ENCODE peak calls at places on chromosome 14, in four cellular contexts. T is ovary, L is EL, K is RCC 7860. P is an unnamed sample.

GRCh38 chr14:100658514-100658886 is 68.2 kb upstream of the DLK1 start:
- DNase-seq in K (no peak), L (no peak), T (no peak), P (no peak)

GRCh38 chr14:68359862-68360552 is 432.9 kb downstream of the ZFP36L1 start:
- DNase-seq in T (peak), L (peak), K (no peak), P (no peak)

GRCh38 chr14:86802726-86803125 is 1190.3 kb downstream of the GALC start:
- DNase-seq in K (no peak), L (no peak), T (no peak), P (no peak)

GRCh38 chr14:63840981-63841380 is 11.8 kb upstream of the SYNE2 start:
- DNase-seq in T (no peak), K (no peak), L (peak), P (no peak)

GRCh38 chr14:35215110-35215872 is 76.9 kb upstream of the PSMA6 start:
- DNase-seq in T (no peak), K (peak), L (peak), P (no peak)

GRCh38 chr14:28754209-28754985 is 12.2 kb upstream of the FOXG1 start:
- DNase-seq in L (peak), K (peak), T (no peak), P (peak)

GRCh38 chr14:74582910-74583581 is 29.0 kb downstream of the LTBP2 start:
- DNase-seq in L (peak), K (no peak), T (no peak), P (no peak)

GRCh38 chr14:48527832-48528231 is 852.4 kb upstream of the MDGA2 start:
- DNase-seq in T (no peak), L (no peak), K (no peak), P (no peak)

GRCh38 chr14:22735096-22735495 is 31.4 kb upstream of the OXA1L start:
- DNase-seq in T (no peak), K (no peak), L (no peak), P (no peak)

GRCh38 chr14:104389326-104390220 is 190.0 kb upstream of the C14orf180 start:
- DNase-seq in T (peak), L (no peak), K (no peak), P (peak)

GRCh38 chr14:78618379-78618778 is 448.2 kb downstream of the NRXN3 start:
- DNase-seq in K (no peak), T (no peak), L (no peak), P (no peak)